ENCODE peak calls at places on chromosomes 3 and 15, in five cellular contexts. One of them, this sample, is unnamed.

GRCh38 chr15:93566777-93567176 is 477.8 kb upstream of the RGMA start:
- DNase-seq in mammary epithelial cell: peak
- DNase-seq in ascending aorta: no peak
- DNase-seq in prostate gland: no peak
- DNase-seq in transverse colon: no peak
- DNase-seq in this sample: no peak

GRCh38 chr3:170493712-170494182 is 75.1 kb downstream of the CLDN11 start:
- DNase-seq in mammary epithelial cell: peak
- DNase-seq in ascending aorta: no peak
- DNase-seq in transverse colon: no peak
- DNase-seq in prostate gland: no peak
- DNase-seq in this sample: no peak

GRCh38 chr3:32843504-32844321 is 25.9 kb downstream of the TRIM71 start:
- DNase-seq in prostate gland: no peak
- DNase-seq in mammary epithelial cell: no peak
- DNase-seq in transverse colon: no peak
- DNase-seq in ascending aorta: no peak
- DNase-seq in this sample: no peak

GRCh38 chr3:58306662-58307286 is 454 bp downstream of the HTD2 start:
- DNase-seq in mammary epithelial cell: peak
- DNase-seq in prostate gland: peak
- DNase-seq in transverse colon: peak
- DNase-seq in ascending aorta: no peak
- DNase-seq in this sample: peak

GRCh38 chr3:144770813-144771400 is 799.3 kb downstream of the DIPK2A start:
- DNase-seq in prostate gland: no peak
- DNase-seq in transverse colon: no peak
- DNase-seq in ascending aorta: no peak
- DNase-seq in mammary epithelial cell: no peak
- DNase-seq in this sample: peak

GRCh38 chr3:133303430-133303829 is 96.4 kb upstream of the BFSP2 start:
- DNase-seq in prostate gland: no peak
- DNase-seq in ascending aorta: no peak
- DNase-seq in mammary epithelial cell: no peak
- DNase-seq in transverse colon: no peak
- DNase-seq in this sample: no peak

GRCh38 chr15:74127954-74128784 is 2.2 kb upstream of the ISLR2 start:
- DNase-seq in ascending aorta: no peak
- DNase-seq in mammary epithelial cell: peak
- DNase-seq in prostate gland: no peak
- DNase-seq in transverse colon: no peak
- DNase-seq in this sample: no peak

GRCh38 chr3:194395201-194395600 is 3.9 kb downstream of the GP5 start:
- DNase-seq in prostate gland: no peak
- DNase-seq in transverse colon: no peak
- DNase-seq in ascending aorta: no peak
- DNase-seq in mammary epithelial cell: peak
- DNase-seq in this sample: peak

GRCh38 chr3:100590114-100590839 is 19.1 kb upstream of the ADGRG7 start:
- DNase-seq in mammary epithelial cell: peak
- DNase-seq in transverse colon: peak
- DNase-seq in prostate gland: peak
- DNase-seq in ascending aorta: no peak
- DNase-seq in this sample: peak

GRCh38 chr3:185930393-185931107 is 7.3 kb downstream of the TRA2B start:
- DNase-seq in ascending aorta: no peak
- DNase-seq in mammary epithelial cell: no peak
- DNase-seq in prostate gland: no peak
- DNase-seq in transverse colon: no peak
- DNase-seq in this sample: no peak

GRCh38 chr15:63504979-63505841 is 817 bp downstream of the USP3 start:
- DNase-seq in transverse colon: peak
- DNase-seq in ascending aorta: no peak
- DNase-seq in prostate gland: peak
- DNase-seq in mammary epithelial cell: peak
- DNase-seq in this sample: peak

GRCh38 chr3:29594261-29594660 is 313.4 kb downstream of the RBMS3 start:
- DNase-seq in ascending aorta: no peak
- DNase-seq in transverse colon: no peak
- DNase-seq in mammary epithelial cell: no peak
- DNase-seq in prostate gland: no peak
- DNase-seq in this sample: no peak

GRCh38 chr3:40167958-40168357 is 141.5 kb upstream of the EIF1B start:
- DNase-seq in transverse colon: no peak
- DNase-seq in mammary epithelial cell: no peak
- DNase-seq in prostate gland: no peak
- DNase-seq in ascending aorta: no peak
- DNase-seq in this sample: no peak

GRCh38 chr15:73677146-73677607 is 7.0 kb upstream of the CD276 start:
- DNase-seq in prostate gland: peak
- DNase-seq in ascending aorta: no peak
- DNase-seq in mammary epithelial cell: peak
- DNase-seq in transverse colon: peak
- DNase-seq in this sample: peak

GRCh38 chr3:71753716-71754609 is at the start of gene GPR27:
- DNase-seq in prostate gland: no peak
- DNase-seq in mammary epithelial cell: peak
- DNase-seq in transverse colon: no peak
- DNase-seq in ascending aorta: no peak
- DNase-seq in this sample: peak

GRCh38 chr15:83398591-83398990 is 48.5 kb upstream of the SH3GL3 start:
- DNase-seq in mammary epithelial cell: peak
- DNase-seq in prostate gland: no peak
- DNase-seq in ascending aorta: no peak
- DNase-seq in transverse colon: no peak
- DNase-seq in this sample: no peak

GRCh38 chr15:77907824-77908751 is 169.4 kb downstream of the TBC1D2B start:
- DNase-seq in prostate gland: peak
- DNase-seq in ascending aorta: no peak
- DNase-seq in transverse colon: peak
- DNase-seq in mammary epithelial cell: no peak
- DNase-seq in this sample: no peak

GRCh38 chr3:4271834-4272233 is 31.3 kb upstream of the SETMAR start:
- DNase-seq in prostate gland: no peak
- DNase-seq in transverse colon: no peak
- DNase-seq in mammary epithelial cell: peak
- DNase-seq in ascending aorta: no peak
- DNase-seq in this sample: peak

GRCh38 chr3:185813691-185814215 is 11.1 kb downstream of the IGF2BP2 start:
- DNase-seq in transverse colon: no peak
- DNase-seq in prostate gland: no peak
- DNase-seq in mammary epithelial cell: peak
- DNase-seq in ascending aorta: no peak
- DNase-seq in this sample: peak

GRCh38 chr3:146277953-146278631 is 27.2 kb upstream of the PLSCR4 start:
- DNase-seq in transverse colon: no peak
- DNase-seq in mammary epithelial cell: peak
- DNase-seq in ascending aorta: no peak
- DNase-seq in prostate gland: no peak
- DNase-seq in this sample: no peak

GRCh38 chr3:111794701-111795100 is 64.4 kb upstream of the PHLDB2 start:
- DNase-seq in prostate gland: no peak
- DNase-seq in transverse colon: no peak
- DNase-seq in mammary epithelial cell: no peak
- DNase-seq in ascending aorta: no peak
- DNase-seq in this sample: no peak

GRCh38 chr3:53581671-53582070 is 87.3 kb downstream of the CACNA1D start:
- DNase-seq in prostate gland: no peak
- DNase-seq in ascending aorta: no peak
- DNase-seq in mammary epithelial cell: peak
- DNase-seq in transverse colon: no peak
- DNase-seq in this sample: no peak

GRCh38 chr3:8996681-8997121 is 33.4 kb upstream of the RAD18 start:
- DNase-seq in ascending aorta: no peak
- DNase-seq in transverse colon: no peak
- DNase-seq in prostate gland: peak
- DNase-seq in mammary epithelial cell: no peak
- DNase-seq in this sample: no peak
- TF ChIP-seq CTCF in ascending aorta: no peak
- TF ChIP-seq CTCF in transverse colon: peak
- TF ChIP-seq CTCF in prostate gland: no peak
- TF ChIP-seq CTCF in mammary epithelial cell: no peak
- TF ChIP-seq CTCF in this sample: no peak

DNA sequence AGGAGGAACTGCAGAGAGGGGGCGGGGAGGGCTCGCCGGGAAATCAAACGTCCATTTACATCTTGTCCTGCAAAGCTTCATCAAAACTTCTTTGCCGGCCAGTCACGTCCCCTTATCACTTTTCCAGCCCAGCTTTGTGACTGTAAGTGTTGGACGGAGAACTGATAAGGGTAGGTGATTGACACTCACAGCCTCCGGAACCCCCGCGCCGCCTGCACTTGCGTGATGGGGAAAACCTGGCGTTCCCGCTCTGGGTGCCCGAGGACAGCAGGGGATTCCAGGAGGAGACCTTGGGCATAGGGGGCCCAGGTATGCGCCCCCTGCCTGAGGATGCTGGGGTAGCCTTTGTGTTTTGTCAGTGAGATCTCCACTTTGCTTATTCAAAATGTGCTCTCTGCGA is 72.8 kb upstream of the ANKRD34C start:
- DNase-seq in mammary epithelial cell: no peak
- DNase-seq in transverse colon: no peak
- DNase-seq in prostate gland: no peak
- DNase-seq in ascending aorta: no peak
- DNase-seq in this sample: no peak
- TF ChIP-seq CTCF in mammary epithelial cell: peak
- TF ChIP-seq CTCF in transverse colon: no peak
- TF ChIP-seq CTCF in prostate gland: no peak
- TF ChIP-seq CTCF in ascending aorta: no peak
- TF ChIP-seq CTCF in this sample: peak

GRCh38 chr15:89081878-89082277 is 6.4 kb upstream of the ABHD2 start:
- DNase-seq in transverse colon: no peak
- DNase-seq in prostate gland: no peak
- DNase-seq in ascending aorta: no peak
- DNase-seq in mammary epithelial cell: no peak
- DNase-seq in this sample: no peak
- TF ChIP-seq CTCF in transverse colon: no peak
- TF ChIP-seq CTCF in prostate gland: no peak
- TF ChIP-seq CTCF in ascending aorta: no peak
- TF ChIP-seq CTCF in mammary epithelial cell: no peak
- TF ChIP-seq CTCF in this sample: no peak

GRCh38 chr15:33964665-33965040 is 3.6 kb upstream of the CHRM5 start:
- DNase-seq in ascending aorta: no peak
- DNase-seq in mammary epithelial cell: no peak
- DNase-seq in prostate gland: no peak
- DNase-seq in transverse colon: no peak
- DNase-seq in this sample: no peak

GRCh38 chr15:33960160-33960559 is 8.1 kb upstream of the CHRM5 start:
- DNase-seq in prostate gland: no peak
- DNase-seq in mammary epithelial cell: no peak
- DNase-seq in ascending aorta: no peak
- DNase-seq in transverse colon: no peak
- DNase-seq in this sample: no peak

GRCh38 chr15:33968224-33968623 is at the start of gene CHRM5:
- DNase-seq in transverse colon: no peak
- DNase-seq in mammary epithelial cell: no peak
- DNase-seq in prostate gland: no peak
- DNase-seq in ascending aorta: no peak
- DNase-seq in this sample: no peak

DNA sequence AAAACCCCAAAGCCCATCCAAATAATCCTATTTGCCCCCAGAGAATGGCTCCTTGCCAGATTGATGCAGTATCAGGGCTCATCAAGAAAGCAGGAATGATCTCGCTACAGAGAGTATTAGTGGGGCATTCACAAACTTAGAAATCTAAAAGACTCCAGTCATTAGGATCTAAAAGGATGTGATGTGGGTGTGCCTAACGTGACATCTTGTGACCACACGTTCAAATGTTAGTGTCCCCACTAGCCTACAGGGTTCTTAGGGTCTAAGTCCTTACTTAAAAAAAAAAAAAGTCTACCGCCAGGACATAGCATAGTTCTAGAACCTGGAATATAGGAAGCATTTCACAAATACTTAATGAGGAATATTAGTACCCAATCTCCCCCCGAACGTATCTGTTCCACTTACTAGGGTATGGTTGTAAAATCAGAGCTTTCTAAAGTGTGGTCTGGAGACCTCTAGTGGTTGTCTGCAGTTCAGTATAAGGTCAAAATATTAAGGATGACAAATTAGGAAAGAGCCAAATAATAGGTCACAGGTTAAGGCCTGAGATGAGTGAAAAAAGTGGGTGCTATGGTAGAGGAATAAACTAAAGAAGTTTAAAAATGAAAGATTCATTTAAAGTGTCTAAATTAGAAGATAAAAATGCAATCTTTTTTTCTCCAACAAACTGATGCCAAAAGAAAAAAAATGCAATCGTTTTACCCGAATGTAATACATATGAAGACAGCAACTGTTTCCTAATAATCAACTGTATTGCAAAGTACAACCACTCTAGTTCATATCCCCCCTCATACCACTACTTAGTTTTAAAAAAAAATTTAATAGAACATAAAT is 4.2 kb upstream of the CHRM5 start:
- DNase-seq in mammary epithelial cell: peak
- DNase-seq in transverse colon: no peak
- DNase-seq in ascending aorta: no peak
- DNase-seq in prostate gland: no peak
- DNase-seq in this sample: no peak
- TF ChIP-seq CTCF in mammary epithelial cell: peak
- TF ChIP-seq CTCF in transverse colon: peak
- TF ChIP-seq CTCF in ascending aorta: peak
- TF ChIP-seq CTCF in prostate gland: no peak
- TF ChIP-seq CTCF in this sample: no peak